ENCODE peak calls at places on chromosomes 1 and 21, in ten cellular contexts. One of them, this sample, is unnamed.

GRCh38 chr1:85406887-85407593 is 57.9 kb downstream of the DDAH1 start:
- DNase-seq in G401: peak
- DNase-seq in A549: peak
- DNase-seq in ELR: peak
- DNase-seq in EL: peak
- DNase-seq in NCI-H510A: no peak
- DNase-seq in left kidney: peak
- DNase-seq in thoracic aorta: peak
- DNase-seq in mammary epithelial cell: peak
- DNase-seq in GM06990: no peak
- DNase-seq in this sample: peak

GRCh38 chr1:231039161-231040018 is 664 bp downstream of the FAM89A start:
- DNase-seq in GM06990: peak
- DNase-seq in ELR: peak
- DNase-seq in A549: peak
- DNase-seq in G401: no peak
- DNase-seq in mammary epithelial cell: peak
- DNase-seq in thoracic aorta: no peak
- DNase-seq in EL: peak
- DNase-seq in left kidney: peak
- DNase-seq in NCI-H510A: peak
- DNase-seq in this sample: no peak

GRCh38 chr1:57826535-57826934 is 402.7 kb upstream of the DAB1 start:
- DNase-seq in left kidney: no peak
- DNase-seq in A549: no peak
- DNase-seq in NCI-H510A: no peak
- DNase-seq in GM06990: no peak
- DNase-seq in EL: no peak
- DNase-seq in ELR: no peak
- DNase-seq in G401: no peak
- DNase-seq in thoracic aorta: no peak
- DNase-seq in mammary epithelial cell: no peak
- DNase-seq in this sample: no peak

GRCh38 chr21:25903599-25903998 is 168.8 kb downstream of the GABPA start:
- DNase-seq in A549: no peak
- DNase-seq in mammary epithelial cell: no peak
- DNase-seq in thoracic aorta: no peak
- DNase-seq in EL: no peak
- DNase-seq in ELR: no peak
- DNase-seq in GM06990: peak
- DNase-seq in left kidney: peak
- DNase-seq in NCI-H510A: no peak
- DNase-seq in G401: no peak
- DNase-seq in this sample: no peak

GRCh38 chr1:77370161-77370560 is 88.3 kb downstream of the AK5 start:
- DNase-seq in EL: no peak
- DNase-seq in thoracic aorta: no peak
- DNase-seq in GM06990: no peak
- DNase-seq in G401: no peak
- DNase-seq in ELR: peak
- DNase-seq in left kidney: no peak
- DNase-seq in A549: no peak
- DNase-seq in mammary epithelial cell: no peak
- DNase-seq in NCI-H510A: no peak
- DNase-seq in this sample: no peak

GRCh38 chr1:7299329-7299799 is 471.7 kb upstream of the VAMP3 start:
- DNase-seq in mammary epithelial cell: peak
- DNase-seq in thoracic aorta: peak
- DNase-seq in EL: peak
- DNase-seq in ELR: peak
- DNase-seq in A549: peak
- DNase-seq in left kidney: peak
- DNase-seq in NCI-H510A: no peak
- DNase-seq in GM06990: no peak
- DNase-seq in G401: peak
- DNase-seq in this sample: peak

GRCh38 chr1:62573675-62574074 is 23.6 kb upstream of the ANGPTL3 start:
- DNase-seq in G401: no peak
- DNase-seq in mammary epithelial cell: no peak
- DNase-seq in GM06990: no peak
- DNase-seq in A549: no peak
- DNase-seq in thoracic aorta: no peak
- DNase-seq in ELR: peak
- DNase-seq in NCI-H510A: no peak
- DNase-seq in EL: peak
- DNase-seq in left kidney: no peak
- DNase-seq in this sample: no peak

GRCh38 chr21:33246963-33247362 is 17.2 kb downstream of the IFNAR2 start:
- DNase-seq in ELR: no peak
- DNase-seq in G401: no peak
- DNase-seq in A549: no peak
- DNase-seq in EL: no peak
- DNase-seq in thoracic aorta: no peak
- DNase-seq in GM06990: no peak
- DNase-seq in NCI-H510A: no peak
- DNase-seq in left kidney: no peak
- DNase-seq in mammary epithelial cell: no peak
- DNase-seq in this sample: no peak

GRCh38 chr1:99662581-99663208 is 16.8 kb downstream of the PALMD start:
- DNase-seq in NCI-H510A: no peak
- DNase-seq in GM06990: no peak
- DNase-seq in G401: no peak
- DNase-seq in left kidney: no peak
- DNase-seq in A549: peak
- DNase-seq in EL: peak
- DNase-seq in ELR: no peak
- DNase-seq in thoracic aorta: no peak
- DNase-seq in mammary epithelial cell: peak
- DNase-seq in this sample: peak

GRCh38 chr1:3772715-3773571 is at the start of gene SMIM1:
- DNase-seq in mammary epithelial cell: no peak
- DNase-seq in NCI-H510A: no peak
- DNase-seq in thoracic aorta: no peak
- DNase-seq in G401: no peak
- DNase-seq in A549: no peak
- DNase-seq in left kidney: peak
- DNase-seq in GM06990: no peak
- DNase-seq in EL: no peak
- DNase-seq in ELR: no peak
- DNase-seq in this sample: no peak

GRCh38 chr1:79657916-79658662 is 651.6 kb upstream of the ADGRL4 start:
- DNase-seq in NCI-H510A: no peak
- DNase-seq in thoracic aorta: no peak
- DNase-seq in EL: no peak
- DNase-seq in A549: no peak
- DNase-seq in mammary epithelial cell: no peak
- DNase-seq in G401: no peak
- DNase-seq in left kidney: peak
- DNase-seq in GM06990: no peak
- DNase-seq in ELR: no peak
- DNase-seq in this sample: no peak

GRCh38 chr1:214549604-214550338 is 1.6 kb downstream of the PTPN14 start:
- DNase-seq in EL: peak
- DNase-seq in G401: no peak
- DNase-seq in ELR: peak
- DNase-seq in A549: peak
- DNase-seq in mammary epithelial cell: peak
- DNase-seq in thoracic aorta: no peak
- DNase-seq in left kidney: peak
- DNase-seq in NCI-H510A: no peak
- DNase-seq in GM06990: no peak
- DNase-seq in this sample: no peak

GRCh38 chr1:102434421-102434820 is 437.7 kb upstream of the OLFM3 start:
- DNase-seq in thoracic aorta: no peak
- DNase-seq in G401: no peak
- DNase-seq in mammary epithelial cell: peak
- DNase-seq in left kidney: peak
- DNase-seq in GM06990: no peak
- DNase-seq in ELR: peak
- DNase-seq in EL: peak
- DNase-seq in NCI-H510A: no peak
- DNase-seq in A549: peak
- DNase-seq in this sample: no peak

GRCh38 chr1:160325252-160325651 is 17.8 kb downstream of the COPA start:
- DNase-seq in mammary epithelial cell: no peak
- DNase-seq in thoracic aorta: no peak
- DNase-seq in NCI-H510A: peak
- DNase-seq in G401: no peak
- DNase-seq in GM06990: no peak
- DNase-seq in A549: no peak
- DNase-seq in ELR: no peak
- DNase-seq in EL: no peak
- DNase-seq in left kidney: no peak
- DNase-seq in this sample: no peak

GRCh38 chr1:56068908-56069307 is 510.5 kb downstream of the PLPP3 start:
- DNase-seq in A549: peak
- DNase-seq in left kidney: no peak
- DNase-seq in mammary epithelial cell: peak
- DNase-seq in GM06990: no peak
- DNase-seq in ELR: peak
- DNase-seq in EL: peak
- DNase-seq in thoracic aorta: no peak
- DNase-seq in NCI-H510A: no peak
- DNase-seq in G401: no peak
- DNase-seq in this sample: no peak

GRCh38 chr21:39072468-39072867 is 110.8 kb downstream of the PSMG1 start:
- DNase-seq in EL: no peak
- DNase-seq in thoracic aorta: no peak
- DNase-seq in ELR: no peak
- DNase-seq in NCI-H510A: no peak
- DNase-seq in G401: no peak
- DNase-seq in GM06990: no peak
- DNase-seq in mammary epithelial cell: no peak
- DNase-seq in A549: no peak
- DNase-seq in left kidney: no peak
- DNase-seq in this sample: no peak

This sample was measured in tibial nerve.